ENCODE peak calls at places on chromosomes 2 and 18, in ten cellular contexts. K is stimulated activated CD4-positive, alpha-beta T cell treated with anti-CD3 and anti-CD28 coated beads, Interleukin-15, amount 100 ng/mL, for 48 hours; L is T-cell; Z is CD8-positive, alpha-beta memory T cell; S is skeletal muscle cell; B is activated T-cell treated with anti-CD3 and anti-CD28 coated beads, Interleukin-2, amount 50 U/mL, for 1 hour; Y is AG08396; V is GM06990; H is activated naive CD8-positive, alpha-beta T cell treated with anti-CD3 and anti-CD28 coated beads for 36 hours; F is activated CD4-positive, alpha-beta T cell treated with anti-CD3 and anti-CD28 coated beads for 24 hours. P is an unnamed sample.

GRCh38 chr2:134365356-134365755 is 111.5 kb downstream of the MGAT5 start:
- DNase-seq in K (no peak), L (no peak), Z (no peak), S (no peak), B (no peak), Y (no peak), V (no peak), H (no peak), F (no peak), P (no peak)

GRCh38 chr2:197677483-197677882 is 2.1 kb upstream of the RFTN2 start:
- DNase-seq in K (no peak), L (no peak), Z (no peak), S (peak; percentile 19), B (no peak), Y (no peak), V (no peak), H (peak; percentile 3), F (no peak), P (no peak)

GRCh38 chr18:22275706-22276333 is 106.4 kb downstream of the GATA6 start:
- DNase-seq in K (no peak), L (no peak), Z (no peak), S (no peak), B (no peak), Y (no peak), V (no peak), H (no peak), F (no peak), P (no peak)

GRCh38 chr2:11203480-11203879 is 48.2 kb downstream of the SLC66A3 start:
- DNase-seq in K (no peak), L (no peak), Z (no peak), S (peak; percentile 10), B (no peak), Y (peak; percentile 31), V (peak; percentile 17), H (no peak), F (no peak), P (peak; percentile 60)

GRCh38 chr2:69459936-69460335 is 22.7 kb upstream of the NFU1 start:
- DNase-seq in K (no peak), L (no peak), Z (no peak), S (no peak), B (no peak), Y (no peak), V (no peak), H (no peak), F (no peak), P (no peak)

GRCh38 chr2:234198976-234199375 is 148.5 kb downstream of the SPP2 start:
- DNase-seq in K (no peak), L (no peak), Z (no peak), S (no peak), B (no peak), Y (no peak), V (no peak), H (no peak), F (no peak), P (no peak)

GRCh38 chr2:156589381-156590079 is 153.4 kb downstream of the GPD2 start:
- DNase-seq in K (no peak), L (no peak), Z (peak; percentile 29), S (no peak), B (no peak), Y (peak; percentile 44), V (peak; percentile 19), H (no peak), F (no peak), P (peak; percentile 30)

GRCh38 chr2:17309741-17310339 is 208.4 kb downstream of the RAD51AP2 start:
- DNase-seq in K (no peak), L (no peak), Z (no peak), S (no peak), B (no peak), Y (peak; percentile 35), V (peak; percentile 3), H (no peak), F (no peak), P (peak; percentile 33)

GRCh38 chr2:24084386-24085375 is at the start of gene TP53I3:
- DNase-seq in K (peak; percentile 52), L (peak; percentile 70), Z (peak; percentile 80), S (peak; percentile 57), B (peak; percentile 88), Y (peak; percentile 94), V (peak; percentile 88), H (peak; percentile 89), F (peak; percentile 78), P (peak; percentile 77)

GRCh38 chr2:61792355-61792754 is 61.5 kb downstream of the FAM161A start:
- DNase-seq in K (no peak), L (no peak), Z (no peak), S (no peak), B (no peak), Y (no peak), V (no peak), H (no peak), F (no peak), P (no peak)

GRCh38 chr2:218217366-218218309 is 649 bp downstream of the ARPC2 start:
- DNase-seq in K (peak; percentile 66), L (peak; percentile 39), Z (peak; percentile 69), S (no peak), B (peak; percentile 70), Y (peak; percentile 63), V (peak; percentile 76), H (peak; percentile 82), F (peak; percentile 59), P (no peak)

GRCh38 chr2:200405599-200406298 is 99.3 kb downstream of the SPATS2L start:
- DNase-seq in K (no peak), L (no peak), Z (no peak), S (peak; percentile 62), B (no peak), Y (peak; percentile 56), V (no peak), H (no peak), F (no peak), P (peak; percentile 76)

GRCh38 chr2:70417011-70417410 is 115.1 kb upstream of the FAM136A start:
- DNase-seq in K (no peak), L (no peak), Z (no peak), S (no peak), B (no peak), Y (no peak), V (no peak), H (no peak), F (no peak), P (no peak)

GRCh38 chr2:27496357-27497287 is at the start of gene GCKR:
- DNase-seq in K (no peak), L (no peak), Z (no peak), S (no peak), B (no peak), Y (peak; percentile 46), V (no peak), H (no peak), F (no peak), P (no peak)

GRCh38 chr18:62585274-62586147 is 62.7 kb downstream of the ZCCHC2 start:
- DNase-seq in K (peak; percentile 39), L (no peak), Z (no peak), S (no peak), B (peak; percentile 27), Y (no peak), V (no peak), H (peak; percentile 57), F (peak; percentile 42), P (no peak)

GRCh38 chr2:19195681-19196080 is 162.7 kb downstream of the OSR1 start:
- DNase-seq in K (no peak), L (no peak), Z (no peak), S (peak; percentile 52), B (no peak), Y (no peak), V (no peak), H (no peak), F (no peak), P (no peak)

GRCh38 chr2:28088970-28089369 is 198.4 kb downstream of the BABAM2 start:
- DNase-seq in K (no peak), L (no peak), Z (no peak), S (peak; percentile 55), B (no peak), Y (peak; percentile 19), V (no peak), H (no peak), F (no peak), P (no peak)

GRCh38 chr2:231583982-231584381 is 8.7 kb upstream of the TEX44 start:
- DNase-seq in K (no peak), L (no peak), Z (no peak), S (no peak), B (no peak), Y (no peak), V (no peak), H (no peak), F (no peak), P (no peak)

GRCh38 chr18:42113529-42114191 is 158.6 kb downstream of the PIK3C3 start:
- DNase-seq in K (no peak), L (no peak), Z (peak; percentile 3), S (peak; percentile 33), B (no peak), Y (no peak), V (no peak), H (no peak), F (no peak), P (peak; percentile 10)

GRCh38 chr18:68937204-68937603 is 139.3 kb downstream of the CCDC102B start:
- DNase-seq in K (no peak), L (no peak), Z (no peak), S (no peak), B (no peak), Y (no peak), V (no peak), H (no peak), F (no peak), P (no peak)

GRCh38 chr2:21070322-21071257 is 26.7 kb upstream of the APOB start:
- DNase-seq in K (no peak), L (no peak), Z (no peak), S (no peak), B (no peak), Y (no peak), V (no peak), H (no peak), F (no peak), P (no peak)

GRCh38 chr2:45008296-45009129 is 739 bp downstream of the SIX2 start:
- DNase-seq in K (no peak), L (no peak), Z (no peak), S (no peak), B (no peak), Y (no peak), V (no peak), H (no peak), F (no peak), P (no peak)

GRCh38 chr2:218392891-218393462 is 6.7 kb upstream of the CTDSP1 start:
- DNase-seq in K (no peak), L (no peak), Z (no peak), S (no peak), B (no peak), Y (no peak), V (no peak), H (no peak), F (no peak), P (no peak)

GRCh38 chr2:72210470-72210869 is 62.8 kb upstream of the CYP26B1 start:
- DNase-seq in K (no peak), L (no peak), Z (no peak), S (no peak), B (no peak), Y (no peak), V (no peak), H (no peak), F (no peak), P (no peak)

GRCh38 chr2:9250498-9251153 is 44.0 kb downstream of the ASAP2 start:
- DNase-seq in K (no peak), L (no peak), Z (no peak), S (no peak), B (no peak), Y (no peak), V (no peak), H (no peak), F (no peak), P (no peak)

GRCh38 chr2:117068371-117068770 is 746.1 kb upstream of the DDX18 start:
- DNase-seq in K (no peak), L (no peak), Z (no peak), S (no peak), B (no peak), Y (no peak), V (no peak), H (no peak), F (no peak), P (no peak)

GRCh38 chr2:142868281-142868762 is 9.1 kb upstream of the KYNU start:
- DNase-seq in K (no peak), L (peak; percentile 1), Z (no peak), S (no peak), B (no peak), Y (no peak), V (peak; percentile 80), H (no peak), F (no peak), P (peak; percentile 57)

GRCh38 chr18:32349728-32350395 is 120.8 kb downstream of the GAREM1 start:
- DNase-seq in K (no peak), L (no peak), Z (no peak), S (peak; percentile 95), B (no peak), Y (peak; percentile 61), V (no peak), H (no peak), F (no peak), P (peak; percentile 83)

P was measured in stromal cell of bone marrow.